ENCODE peak calls at places on chromosomes 13 and 19, in seven cellular contexts. One of them, this sample, is unnamed. For H3K4me1, the result is how much of the 10 kb centered on the place peaks cover.

GRCh38 chr19:42051166-42052115 is 18.6 kb downstream of the GRIK5 start:
- DNase-seq in cardiac muscle cell: no peak
- DNase-seq in H1: no peak
- DNase-seq in endodermal cell: no peak
- DNase-seq in GM23338: peak
- DNase-seq in IMR-90: no peak
- DNase-seq in ovary: no peak
- DNase-seq in this sample: no peak

GRCh38 chr13:41007359-41008118 is 11.6 kb downstream of the ELF1 start:
- DNase-seq in GM23338: peak
- DNase-seq in IMR-90: peak
- DNase-seq in ovary: no peak
- DNase-seq in H1: no peak
- DNase-seq in endodermal cell: no peak
- DNase-seq in cardiac muscle cell: no peak
- DNase-seq in this sample: no peak

GRCh38 chr13:49248433-49249002 is 793 bp downstream of the CDADC1 start:
- DNase-seq in ovary: no peak
- DNase-seq in IMR-90: peak
- DNase-seq in cardiac muscle cell: peak
- DNase-seq in H1: peak
- DNase-seq in endodermal cell: no peak
- DNase-seq in GM23338: no peak
- DNase-seq in this sample: no peak

GRCh38 chr13:36850790-36851438 is 31.9 kb downstream of the RFXAP start:
- DNase-seq in endodermal cell: peak
- DNase-seq in IMR-90: no peak
- DNase-seq in cardiac muscle cell: peak
- DNase-seq in GM23338: peak
- DNase-seq in H1: peak
- DNase-seq in ovary: no peak
- DNase-seq in this sample: no peak

GRCh38 chr13:113643593-113643992 is 14.4 kb downstream of the ATP4B start:
- DNase-seq in GM23338: no peak
- DNase-seq in IMR-90: no peak
- DNase-seq in cardiac muscle cell: no peak
- DNase-seq in ovary: no peak
- DNase-seq in H1: no peak
- DNase-seq in endodermal cell: no peak
- DNase-seq in this sample: no peak

GRCh38 chr19:12801466-12802266 is at the start of the genes PRDX2 and THSD8:
- DNase-seq in cardiac muscle cell: peak
- DNase-seq in H1: peak
- DNase-seq in GM23338: peak
- DNase-seq in endodermal cell: peak
- DNase-seq in IMR-90: peak
- DNase-seq in ovary: peak
- DNase-seq in this sample: no peak

GRCh38 chr19:48624067-48624594 is 4.8 kb downstream of the SPHK2 start:
- DNase-seq in ovary: peak
- DNase-seq in IMR-90: peak
- DNase-seq in cardiac muscle cell: peak
- DNase-seq in H1: peak
- DNase-seq in GM23338: peak
- DNase-seq in endodermal cell: peak
- DNase-seq in this sample: peak

GRCh38 chr13:19864018-19864338 is 529 bp upstream of the ZMYM5 start:
- DNase-seq in cardiac muscle cell: peak
- DNase-seq in ovary: peak
- DNase-seq in IMR-90: no peak
- DNase-seq in endodermal cell: no peak
- DNase-seq in GM23338: peak
- DNase-seq in H1: no peak
- DNase-seq in this sample: no peak

GRCh38 chr13:39963612-39964011 is 308.1 kb downstream of the COG6 start:
- DNase-seq in IMR-90: no peak
- DNase-seq in cardiac muscle cell: no peak
- DNase-seq in endodermal cell: no peak
- DNase-seq in GM23338: no peak
- DNase-seq in ovary: no peak
- DNase-seq in H1: no peak
- DNase-seq in this sample: no peak

GRCh38 chr19:29612801-29613595 is 6.9 kb downstream of the POP4 start:
- DNase-seq in IMR-90: no peak
- DNase-seq in H1: no peak
- DNase-seq in ovary: no peak
- DNase-seq in cardiac muscle cell: no peak
- DNase-seq in endodermal cell: no peak
- DNase-seq in GM23338: no peak
- DNase-seq in this sample: no peak

GRCh38 chr13:21426238-21426637 is 32.9 kb downstream of the ZDHHC20 start:
- DNase-seq in ovary: no peak
- DNase-seq in GM23338: no peak
- DNase-seq in cardiac muscle cell: no peak
- DNase-seq in H1: no peak
- DNase-seq in endodermal cell: no peak
- DNase-seq in IMR-90: no peak
- DNase-seq in this sample: no peak

DNA sequence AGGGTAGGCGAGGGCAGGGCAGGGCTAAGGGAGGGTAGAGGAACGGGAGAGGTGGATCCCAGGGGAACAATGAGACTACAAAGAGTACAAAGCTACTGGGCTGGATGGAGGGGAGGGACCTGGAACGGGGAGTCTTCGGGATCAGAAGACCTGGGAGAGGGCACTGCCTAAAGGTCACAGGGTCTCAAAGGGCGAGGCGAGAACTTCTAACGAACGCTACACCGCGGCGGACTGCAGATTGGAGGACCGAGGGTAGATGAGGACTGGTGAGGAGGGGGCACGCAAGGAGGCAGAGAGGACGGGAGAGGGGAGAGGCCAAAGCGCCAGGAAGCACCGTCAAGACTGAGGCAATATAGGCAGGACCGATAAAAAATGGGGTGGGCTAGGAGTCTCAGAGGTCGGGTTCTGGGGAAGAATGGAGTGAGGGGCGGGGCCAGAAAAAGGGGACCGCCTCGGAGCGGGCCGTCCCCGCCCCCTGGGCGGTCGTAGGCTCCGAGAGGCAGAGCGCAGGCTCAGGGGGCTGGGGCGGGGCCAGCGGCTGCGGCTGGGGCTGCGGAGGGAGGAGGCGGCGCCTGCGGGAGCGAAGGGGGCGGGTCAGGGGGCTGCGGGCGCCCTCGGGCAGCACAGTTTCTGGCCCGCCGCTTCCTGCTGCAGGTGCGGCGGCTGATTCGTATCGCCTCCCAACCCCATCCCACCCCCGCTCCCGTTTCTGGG is 1.3 kb upstream of the KCNC3 start:
- DNase-seq in GM23338: peak
- DNase-seq in endodermal cell: peak
- DNase-seq in ovary: peak
- DNase-seq in H1: peak
- DNase-seq in IMR-90: peak
- DNase-seq in cardiac muscle cell: peak
- DNase-seq in this sample: no peak
- H3K4me1 ChIP-seq in GM23338: under half
- H3K4me1 ChIP-seq in endodermal cell: under half
- H3K4me1 ChIP-seq in ovary: under half
- H3K4me1 ChIP-seq in H1: under half
- H3K4me1 ChIP-seq in IMR-90: under half
- H3K4me1 ChIP-seq in cardiac muscle cell: under half
- H3K4me1 ChIP-seq in this sample: under half

DNA sequence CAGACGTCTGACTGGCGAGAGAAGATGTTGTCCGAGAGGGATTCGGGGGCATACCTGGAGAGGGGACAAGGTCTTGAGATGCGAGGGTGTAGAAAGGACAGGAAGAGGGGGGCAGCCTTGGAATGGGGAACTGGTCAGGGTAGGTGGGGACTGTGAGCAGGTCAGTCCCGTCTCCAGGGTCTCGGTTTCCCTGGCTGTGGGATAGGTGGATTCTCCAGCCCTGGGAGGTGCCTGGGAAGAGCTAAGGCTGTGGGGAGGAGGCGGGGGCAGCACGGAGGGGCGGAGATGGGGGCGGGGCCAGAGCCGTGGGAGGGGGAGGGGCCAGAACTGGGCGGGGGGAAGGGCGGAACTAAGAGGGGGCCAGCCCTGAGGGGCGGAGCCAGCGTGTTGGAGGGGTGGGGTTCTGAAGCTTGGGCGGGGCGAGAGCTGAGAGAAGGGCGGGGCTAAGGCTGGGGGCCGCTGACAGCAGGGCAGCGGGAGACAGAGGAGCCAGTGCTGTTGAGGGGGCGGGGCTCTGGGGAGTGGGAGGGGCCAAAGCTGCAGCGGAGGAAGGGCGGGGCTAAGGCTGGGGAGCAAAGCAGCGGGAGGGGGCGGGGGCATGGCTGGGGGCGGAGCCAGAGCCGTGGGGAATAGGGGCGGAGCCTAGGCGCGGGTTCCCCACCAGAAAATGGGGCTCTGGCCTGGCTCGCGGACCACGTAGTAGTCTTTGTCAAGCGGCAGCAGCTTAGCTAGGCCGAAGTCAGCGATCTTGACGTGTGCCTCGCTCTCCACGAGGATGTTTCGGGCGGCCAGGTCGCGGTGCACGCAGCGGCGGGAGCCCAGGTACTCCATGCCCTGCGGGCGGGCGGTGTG is 9.5 kb upstream of the INSL3 start:
- DNase-seq in endodermal cell: peak
- DNase-seq in ovary: peak
- DNase-seq in IMR-90: peak
- DNase-seq in cardiac muscle cell: peak
- DNase-seq in H1: peak
- DNase-seq in GM23338: peak
- DNase-seq in this sample: peak
- H3K4me3 ChIP-seq in endodermal cell: peak
- H3K4me3 ChIP-seq in ovary: peak
- H3K4me3 ChIP-seq in IMR-90: no peak
- H3K4me3 ChIP-seq in cardiac muscle cell: peak
- H3K4me3 ChIP-seq in H1: peak
- H3K4me3 ChIP-seq in GM23338: peak
- H3K4me3 ChIP-seq in this sample: peak

DNA sequence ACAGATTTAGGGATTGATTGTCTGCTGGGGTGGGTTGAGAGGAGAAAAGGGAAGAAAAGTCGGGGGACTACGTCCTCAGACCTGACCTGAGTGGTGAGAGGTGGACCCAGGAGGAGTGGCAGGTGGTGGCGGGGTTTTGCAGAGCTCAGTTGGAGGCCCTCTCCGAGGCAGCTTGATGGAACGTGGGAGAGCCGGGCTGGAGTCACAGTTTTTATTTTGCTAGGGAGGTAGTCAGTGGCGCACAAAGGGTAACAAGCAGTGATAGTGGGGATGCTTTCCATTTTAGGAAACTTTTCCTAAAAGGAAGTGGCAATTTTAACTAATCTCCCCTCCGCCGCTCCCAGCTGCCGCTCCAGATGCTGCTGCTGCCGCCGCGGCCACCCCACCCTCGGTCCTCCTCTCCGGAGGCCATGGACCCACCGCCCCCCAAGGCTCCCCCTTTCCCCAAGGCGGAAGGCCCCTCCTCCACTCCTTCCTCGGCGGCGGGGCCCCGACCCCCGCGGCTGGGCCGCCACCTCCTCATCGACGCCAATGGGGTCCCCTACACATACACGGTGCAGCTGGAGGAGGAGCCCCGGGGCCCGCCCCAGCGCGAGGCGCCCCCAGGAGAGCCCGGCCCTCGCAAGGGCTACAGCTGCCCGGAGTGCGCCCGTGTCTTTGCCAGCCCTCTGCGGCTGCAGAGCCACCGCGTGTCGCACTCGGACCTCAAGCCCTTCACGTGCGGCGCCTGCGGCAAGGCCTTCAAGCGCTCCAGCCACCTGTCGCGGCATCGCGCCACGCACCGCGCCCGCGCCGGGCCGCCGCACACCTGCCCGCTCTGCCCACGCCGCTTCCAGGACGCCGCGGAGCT is 1.1 kb upstream of the ZNF581 start:
- DNase-seq in cardiac muscle cell: peak
- DNase-seq in H1: peak
- DNase-seq in endodermal cell: peak
- DNase-seq in GM23338: no peak
- DNase-seq in ovary: no peak
- DNase-seq in IMR-90: no peak
- DNase-seq in this sample: no peak
- H3K4me1 ChIP-seq in cardiac muscle cell: under half
- H3K4me1 ChIP-seq in H1: under half
- H3K4me1 ChIP-seq in endodermal cell: under half
- H3K4me1 ChIP-seq in GM23338: under half
- H3K4me1 ChIP-seq in ovary: under half
- H3K4me1 ChIP-seq in IMR-90: under half
- H3K4me1 ChIP-seq in this sample: under half

DNA sequence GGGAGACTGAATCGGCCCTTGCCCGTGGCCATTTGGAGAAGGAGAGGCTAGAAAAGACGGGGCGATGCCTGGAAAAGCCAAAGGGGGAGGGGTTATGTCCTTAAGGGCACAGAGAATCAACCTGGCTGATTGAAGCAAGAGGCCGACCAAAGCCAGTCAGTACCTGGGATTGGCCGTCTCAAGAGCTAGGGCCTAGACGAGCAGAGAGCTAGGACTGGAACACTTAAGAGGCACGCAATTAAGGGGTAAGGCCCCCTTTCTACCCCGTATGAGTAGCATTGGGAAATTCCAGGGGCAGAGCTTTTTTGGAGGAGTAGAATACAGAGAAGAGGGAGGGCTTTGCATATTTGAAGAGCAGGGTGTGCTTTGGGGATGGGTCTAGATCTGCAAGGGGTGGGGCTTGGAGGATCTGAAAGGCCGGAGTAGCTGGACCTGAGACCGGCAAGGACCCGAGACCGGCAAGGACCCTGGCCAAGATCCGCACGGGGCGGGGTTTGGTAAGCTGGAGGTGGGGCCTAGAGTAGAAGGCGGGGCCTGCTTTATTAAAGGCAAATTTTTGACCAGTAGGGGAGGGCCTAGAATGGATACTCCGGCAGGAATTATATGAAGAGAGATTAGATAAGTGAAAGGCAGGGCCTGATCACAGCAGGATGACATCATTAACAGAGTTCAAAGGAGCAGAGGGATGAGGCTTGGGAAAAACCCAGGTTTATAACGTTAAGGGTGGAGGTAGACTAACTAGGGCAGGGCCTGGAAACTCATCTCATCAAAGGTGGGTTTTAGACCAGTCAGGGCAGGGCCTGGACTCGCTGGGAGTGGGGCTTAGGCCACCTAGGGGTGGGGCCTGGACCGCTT is 10.7 kb upstream of the CACNG6 start:
- DNase-seq in endodermal cell: peak
- DNase-seq in IMR-90: peak
- DNase-seq in H1: peak
- DNase-seq in cardiac muscle cell: peak
- DNase-seq in GM23338: peak
- DNase-seq in ovary: no peak
- DNase-seq in this sample: peak
- H3K4me3 ChIP-seq in endodermal cell: peak
- H3K4me3 ChIP-seq in IMR-90: peak
- H3K4me3 ChIP-seq in H1: peak
- H3K4me3 ChIP-seq in cardiac muscle cell: peak
- H3K4me3 ChIP-seq in GM23338: peak
- H3K4me3 ChIP-seq in ovary: no peak
- H3K4me3 ChIP-seq in this sample: peak